ENCODE peak calls at places on chromosomes 4 and X, in six cellular contexts. One of them, this sample, is unnamed.

GRCh38 chrX:152903589-152903988 is 5.7 kb downstream of the ZNF185 start:
- DNase-seq in NCI-H2171: no peak
- DNase-seq in A549: no peak
- DNase-seq in activated naive CD8-positive, alpha-beta T cell treated with anti-CD3 and anti-CD28 coated beads, Interleukin-2, amount 50 U/mL, for 24 hours: no peak
- DNase-seq in HFFc6: no peak
- DNase-seq in RCC 7860: no peak
- DNase-seq in this sample: no peak

GRCh38 chr4:177442623-177443155 is 452 bp upstream of the AGA start:
- DNase-seq in NCI-H2171: no peak
- DNase-seq in A549: no peak
- DNase-seq in activated naive CD8-positive, alpha-beta T cell treated with anti-CD3 and anti-CD28 coated beads, Interleukin-2, amount 50 U/mL, for 24 hours: peak; percentile 10
- DNase-seq in HFFc6: no peak
- DNase-seq in RCC 7860: no peak
- DNase-seq in this sample: no peak

GRCh38 chr4:139763668-139764067 is 98.0 kb downstream of the MGST2 start:
- DNase-seq in NCI-H2171: no peak
- DNase-seq in A549: no peak
- DNase-seq in activated naive CD8-positive, alpha-beta T cell treated with anti-CD3 and anti-CD28 coated beads, Interleukin-2, amount 50 U/mL, for 24 hours: no peak
- DNase-seq in HFFc6: no peak
- DNase-seq in RCC 7860: no peak
- DNase-seq in this sample: no peak

GRCh38 chr4:99720206-99720605 is 62.6 kb upstream of the C4orf54 start:
- DNase-seq in NCI-H2171: no peak
- DNase-seq in A549: no peak
- DNase-seq in activated naive CD8-positive, alpha-beta T cell treated with anti-CD3 and anti-CD28 coated beads, Interleukin-2, amount 50 U/mL, for 24 hours: no peak
- DNase-seq in HFFc6: no peak
- DNase-seq in RCC 7860: no peak
- DNase-seq in this sample: no peak

GRCh38 chr4:185774815-185775684 is 36.9 kb downstream of the SORBS2 start:
- DNase-seq in NCI-H2171: no peak
- DNase-seq in A549: no peak
- DNase-seq in activated naive CD8-positive, alpha-beta T cell treated with anti-CD3 and anti-CD28 coated beads, Interleukin-2, amount 50 U/mL, for 24 hours: no peak
- DNase-seq in HFFc6: peak; percentile 79
- DNase-seq in RCC 7860: no peak
- DNase-seq in this sample: no peak

GRCh38 chrX:116318672-116319071 is 117.7 kb upstream of the SLC6A14 start:
- DNase-seq in NCI-H2171: no peak
- DNase-seq in A549: no peak
- DNase-seq in activated naive CD8-positive, alpha-beta T cell treated with anti-CD3 and anti-CD28 coated beads, Interleukin-2, amount 50 U/mL, for 24 hours: no peak
- DNase-seq in HFFc6: no peak
- DNase-seq in RCC 7860: no peak
- DNase-seq in this sample: no peak

GRCh38 chrX:63513825-63514574 is 162.9 kb upstream of the SPIN4 start:
- DNase-seq in NCI-H2171: no peak
- DNase-seq in A549: no peak
- DNase-seq in activated naive CD8-positive, alpha-beta T cell treated with anti-CD3 and anti-CD28 coated beads, Interleukin-2, amount 50 U/mL, for 24 hours: no peak
- DNase-seq in HFFc6: peak; percentile 52
- DNase-seq in RCC 7860: no peak
- DNase-seq in this sample: peak; percentile 29

GRCh38 chrX:1416965-1417760 is 25.2 kb upstream of the SLC25A6 start:
- DNase-seq in NCI-H2171: no peak
- DNase-seq in A549: no peak
- DNase-seq in activated naive CD8-positive, alpha-beta T cell treated with anti-CD3 and anti-CD28 coated beads, Interleukin-2, amount 50 U/mL, for 24 hours: no peak
- DNase-seq in HFFc6: no peak
- DNase-seq in RCC 7860: no peak
- DNase-seq in this sample: no peak

GRCh38 chr4:4608214-4608537 is 66.3 kb upstream of the STX18 start:
- DNase-seq in NCI-H2171: no peak
- DNase-seq in A549: no peak
- DNase-seq in activated naive CD8-positive, alpha-beta T cell treated with anti-CD3 and anti-CD28 coated beads, Interleukin-2, amount 50 U/mL, for 24 hours: no peak
- DNase-seq in HFFc6: no peak
- DNase-seq in RCC 7860: no peak
- DNase-seq in this sample: no peak

GRCh38 chrX:70454441-70455365 is 10.1 kb downstream of the DLG3 start:
- DNase-seq in NCI-H2171: peak; percentile 80
- DNase-seq in A549: peak; percentile 57
- DNase-seq in activated naive CD8-positive, alpha-beta T cell treated with anti-CD3 and anti-CD28 coated beads, Interleukin-2, amount 50 U/mL, for 24 hours: peak; percentile 67
- DNase-seq in HFFc6: no peak
- DNase-seq in RCC 7860: no peak
- DNase-seq in this sample: peak; percentile 83

GRCh38 chr4:110869862-110870577 is 247.1 kb upstream of the PITX2 start:
- DNase-seq in NCI-H2171: no peak
- DNase-seq in A549: no peak
- DNase-seq in activated naive CD8-positive, alpha-beta T cell treated with anti-CD3 and anti-CD28 coated beads, Interleukin-2, amount 50 U/mL, for 24 hours: no peak
- DNase-seq in HFFc6: peak; percentile 20
- DNase-seq in RCC 7860: no peak
- DNase-seq in this sample: no peak

GRCh38 chr4:53376900-53377299 is 541 bp upstream of the FIP1L1 start:
- DNase-seq in NCI-H2171: no peak
- DNase-seq in A549: no peak
- DNase-seq in activated naive CD8-positive, alpha-beta T cell treated with anti-CD3 and anti-CD28 coated beads, Interleukin-2, amount 50 U/mL, for 24 hours: no peak
- DNase-seq in HFFc6: no peak
- DNase-seq in RCC 7860: no peak
- DNase-seq in this sample: no peak

GRCh38 chrX:112636951-112637541 is 42.7 kb downstream of the LHFPL1 start:
- DNase-seq in NCI-H2171: no peak
- DNase-seq in A549: no peak
- DNase-seq in activated naive CD8-positive, alpha-beta T cell treated with anti-CD3 and anti-CD28 coated beads, Interleukin-2, amount 50 U/mL, for 24 hours: no peak
- DNase-seq in HFFc6: peak; percentile 27
- DNase-seq in RCC 7860: peak; percentile 95
- DNase-seq in this sample: no peak

GRCh38 chrX:47638816-47639215 is 9.1 kb upstream of the CFP start:
- DNase-seq in NCI-H2171: no peak
- DNase-seq in A549: no peak
- DNase-seq in activated naive CD8-positive, alpha-beta T cell treated with anti-CD3 and anti-CD28 coated beads, Interleukin-2, amount 50 U/mL, for 24 hours: no peak
- DNase-seq in HFFc6: no peak
- DNase-seq in RCC 7860: no peak
- DNase-seq in this sample: no peak

GRCh38 chrX:154717824-154718223 is 33.1 kb downstream of the GAB3 start:
- DNase-seq in NCI-H2171: no peak
- DNase-seq in A549: no peak
- DNase-seq in activated naive CD8-positive, alpha-beta T cell treated with anti-CD3 and anti-CD28 coated beads, Interleukin-2, amount 50 U/mL, for 24 hours: no peak
- DNase-seq in HFFc6: no peak
- DNase-seq in RCC 7860: peak; percentile 79
- DNase-seq in this sample: no peak

GRCh38 chr4:76781698-76782595 is 116.0 kb downstream of the SOWAHB start:
- DNase-seq in NCI-H2171: no peak
- DNase-seq in A549: no peak
- DNase-seq in activated naive CD8-positive, alpha-beta T cell treated with anti-CD3 and anti-CD28 coated beads, Interleukin-2, amount 50 U/mL, for 24 hours: no peak
- DNase-seq in HFFc6: peak; percentile 93
- DNase-seq in RCC 7860: peak; percentile 89
- DNase-seq in this sample: no peak

GRCh38 chrX:41024755-41025154 is 60.5 kb upstream of the USP9X start:
- DNase-seq in NCI-H2171: no peak
- DNase-seq in A549: no peak
- DNase-seq in activated naive CD8-positive, alpha-beta T cell treated with anti-CD3 and anti-CD28 coated beads, Interleukin-2, amount 50 U/mL, for 24 hours: no peak
- DNase-seq in HFFc6: no peak
- DNase-seq in RCC 7860: no peak
- DNase-seq in this sample: no peak

GRCh38 chr4:5704276-5704675 is 4.1 kb downstream of the EVC2 start:
- DNase-seq in NCI-H2171: no peak
- DNase-seq in A549: no peak
- DNase-seq in activated naive CD8-positive, alpha-beta T cell treated with anti-CD3 and anti-CD28 coated beads, Interleukin-2, amount 50 U/mL, for 24 hours: no peak
- DNase-seq in HFFc6: no peak
- DNase-seq in RCC 7860: no peak
- DNase-seq in this sample: no peak

GRCh38 chr4:153232768-153233167 is 28.5 kb downstream of the TRIM2 start:
- DNase-seq in NCI-H2171: no peak
- DNase-seq in A549: peak; percentile 24
- DNase-seq in activated naive CD8-positive, alpha-beta T cell treated with anti-CD3 and anti-CD28 coated beads, Interleukin-2, amount 50 U/mL, for 24 hours: no peak
- DNase-seq in HFFc6: no peak
- DNase-seq in RCC 7860: no peak
- DNase-seq in this sample: peak; percentile 61

GRCh38 chrX:22043872-22044271 is 11.7 kb downstream of the PHEX start:
- DNase-seq in NCI-H2171: no peak
- DNase-seq in A549: no peak
- DNase-seq in activated naive CD8-positive, alpha-beta T cell treated with anti-CD3 and anti-CD28 coated beads, Interleukin-2, amount 50 U/mL, for 24 hours: no peak
- DNase-seq in HFFc6: no peak
- DNase-seq in RCC 7860: no peak
- DNase-seq in this sample: no peak

GRCh38 chr4:24966076-24966475 is 53.2 kb upstream of the CCDC149 start:
- DNase-seq in NCI-H2171: no peak
- DNase-seq in A549: no peak
- DNase-seq in activated naive CD8-positive, alpha-beta T cell treated with anti-CD3 and anti-CD28 coated beads, Interleukin-2, amount 50 U/mL, for 24 hours: no peak
- DNase-seq in HFFc6: no peak
- DNase-seq in RCC 7860: no peak
- DNase-seq in this sample: no peak

GRCh38 chr4:137125011-137125410 is 407.3 kb downstream of the PCDH18 start:
- DNase-seq in NCI-H2171: no peak
- DNase-seq in A549: no peak
- DNase-seq in activated naive CD8-positive, alpha-beta T cell treated with anti-CD3 and anti-CD28 coated beads, Interleukin-2, amount 50 U/mL, for 24 hours: no peak
- DNase-seq in HFFc6: peak; percentile 75
- DNase-seq in RCC 7860: peak; percentile 9
- DNase-seq in this sample: peak; percentile 16

GRCh38 chrX:52934704-52935468 is 23.4 kb downstream of the FAM156A start:
- DNase-seq in NCI-H2171: peak; percentile 79
- DNase-seq in A549: peak; percentile 78
- DNase-seq in activated naive CD8-positive, alpha-beta T cell treated with anti-CD3 and anti-CD28 coated beads, Interleukin-2, amount 50 U/mL, for 24 hours: peak; percentile 88
- DNase-seq in HFFc6: peak; percentile 88
- DNase-seq in RCC 7860: peak; percentile 84
- DNase-seq in this sample: peak; percentile 98

GRCh38 chr4:148071009-148071408 is 339.1 kb downstream of the ARHGAP10 start:
- DNase-seq in NCI-H2171: no peak
- DNase-seq in A549: no peak
- DNase-seq in activated naive CD8-positive, alpha-beta T cell treated with anti-CD3 and anti-CD28 coated beads, Interleukin-2, amount 50 U/mL, for 24 hours: no peak
- DNase-seq in HFFc6: no peak
- DNase-seq in RCC 7860: peak; percentile 3
- DNase-seq in this sample: no peak

GRCh38 chr4:71906096-71906495 is 122.2 kb upstream of the GC start:
- DNase-seq in NCI-H2171: no peak
- DNase-seq in A549: no peak
- DNase-seq in activated naive CD8-positive, alpha-beta T cell treated with anti-CD3 and anti-CD28 coated beads, Interleukin-2, amount 50 U/mL, for 24 hours: no peak
- DNase-seq in HFFc6: no peak
- DNase-seq in RCC 7860: no peak
- DNase-seq in this sample: no peak

GRCh38 chr4:139889194-139889762 is 223.7 kb downstream of the MGST2 start:
- DNase-seq in NCI-H2171: no peak
- DNase-seq in A549: no peak
- DNase-seq in activated naive CD8-positive, alpha-beta T cell treated with anti-CD3 and anti-CD28 coated beads, Interleukin-2, amount 50 U/mL, for 24 hours: no peak
- DNase-seq in HFFc6: no peak
- DNase-seq in RCC 7860: no peak
- DNase-seq in this sample: no peak

GRCh38 chrX:121308276-121308805 is 260.9 kb downstream of the GLUD2 start:
- DNase-seq in NCI-H2171: no peak
- DNase-seq in A549: peak; percentile 4
- DNase-seq in activated naive CD8-positive, alpha-beta T cell treated with anti-CD3 and anti-CD28 coated beads, Interleukin-2, amount 50 U/mL, for 24 hours: peak; percentile 35
- DNase-seq in HFFc6: peak; percentile 17
- DNase-seq in RCC 7860: peak; percentile 58
- DNase-seq in this sample: no peak

GRCh38 chr4:151865327-151865726 is 104.5 kb upstream of the GATB start:
- DNase-seq in NCI-H2171: peak; percentile 37
- DNase-seq in A549: no peak
- DNase-seq in activated naive CD8-positive, alpha-beta T cell treated with anti-CD3 and anti-CD28 coated beads, Interleukin-2, amount 50 U/mL, for 24 hours: no peak
- DNase-seq in HFFc6: no peak
- DNase-seq in RCC 7860: no peak
- DNase-seq in this sample: peak; percentile 60

GRCh38 chr4:186809070-186809469 is 85.4 kb upstream of the FAT1 start:
- DNase-seq in NCI-H2171: no peak
- DNase-seq in A549: no peak
- DNase-seq in activated naive CD8-positive, alpha-beta T cell treated with anti-CD3 and anti-CD28 coated beads, Interleukin-2, amount 50 U/mL, for 24 hours: no peak
- DNase-seq in HFFc6: no peak
- DNase-seq in RCC 7860: no peak
- DNase-seq in this sample: no peak

GRCh38 chr4:157045507-157046127 is 30.3 kb upstream of the GLRB start:
- DNase-seq in NCI-H2171: peak; percentile 0
- DNase-seq in A549: peak; percentile 22
- DNase-seq in activated naive CD8-positive, alpha-beta T cell treated with anti-CD3 and anti-CD28 coated beads, Interleukin-2, amount 50 U/mL, for 24 hours: no peak
- DNase-seq in HFFc6: peak; percentile 74
- DNase-seq in RCC 7860: peak; percentile 55
- DNase-seq in this sample: peak; percentile 18

GRCh38 chr4:183571350-183572076 is 66.7 kb downstream of the ING2 start:
- DNase-seq in NCI-H2171: peak; percentile 1
- DNase-seq in A549: peak; percentile 19
- DNase-seq in activated naive CD8-positive, alpha-beta T cell treated with anti-CD3 and anti-CD28 coated beads, Interleukin-2, amount 50 U/mL, for 24 hours: no peak
- DNase-seq in HFFc6: peak; percentile 21
- DNase-seq in RCC 7860: peak; percentile 5
- DNase-seq in this sample: peak; percentile 45

GRCh38 chr4:128349921-128350320 is 62.3 kb upstream of the PGRMC2 start:
- DNase-seq in NCI-H2171: no peak
- DNase-seq in A549: peak; percentile 62
- DNase-seq in activated naive CD8-positive, alpha-beta T cell treated with anti-CD3 and anti-CD28 coated beads, Interleukin-2, amount 50 U/mL, for 24 hours: no peak
- DNase-seq in HFFc6: peak; percentile 80
- DNase-seq in RCC 7860: peak; percentile 23
- DNase-seq in this sample: no peak

GRCh38 chr4:60657041-60657440 is 543.1 kb upstream of the ADGRL3 start:
- DNase-seq in NCI-H2171: no peak
- DNase-seq in A549: no peak
- DNase-seq in activated naive CD8-positive, alpha-beta T cell treated with anti-CD3 and anti-CD28 coated beads, Interleukin-2, amount 50 U/mL, for 24 hours: no peak
- DNase-seq in HFFc6: no peak
- DNase-seq in RCC 7860: no peak
- DNase-seq in this sample: no peak

GRCh38 chrX:15574017-15574416 is 26.7 kb downstream of the ACE2 start:
- DNase-seq in NCI-H2171: no peak
- DNase-seq in A549: no peak
- DNase-seq in activated naive CD8-positive, alpha-beta T cell treated with anti-CD3 and anti-CD28 coated beads, Interleukin-2, amount 50 U/mL, for 24 hours: no peak
- DNase-seq in HFFc6: no peak
- DNase-seq in RCC 7860: no peak
- DNase-seq in this sample: no peak

GRCh38 chr4:121951570-121952110 is at the start of gene TRPC3:
- DNase-seq in NCI-H2171: no peak
- DNase-seq in A549: no peak
- DNase-seq in activated naive CD8-positive, alpha-beta T cell treated with anti-CD3 and anti-CD28 coated beads, Interleukin-2, amount 50 U/mL, for 24 hours: peak; percentile 45
- DNase-seq in HFFc6: no peak
- DNase-seq in RCC 7860: no peak
- DNase-seq in this sample: peak; percentile 73

GRCh38 chrX:119410027-119410819 is 11.1 kb downstream of the SLC25A43 start:
- DNase-seq in NCI-H2171: no peak
- DNase-seq in A549: peak; percentile 46
- DNase-seq in activated naive CD8-positive, alpha-beta T cell treated with anti-CD3 and anti-CD28 coated beads, Interleukin-2, amount 50 U/mL, for 24 hours: no peak
- DNase-seq in HFFc6: peak; percentile 90
- DNase-seq in RCC 7860: peak; percentile 71
- DNase-seq in this sample: no peak

GRCh38 chr4:33493231-33493630 is 2751.1 kb downstream of the ARAP2 start:
- DNase-seq in NCI-H2171: no peak
- DNase-seq in A549: no peak
- DNase-seq in activated naive CD8-positive, alpha-beta T cell treated with anti-CD3 and anti-CD28 coated beads, Interleukin-2, amount 50 U/mL, for 24 hours: no peak
- DNase-seq in HFFc6: no peak
- DNase-seq in RCC 7860: no peak
- DNase-seq in this sample: no peak

GRCh38 chrX:103664363-103664762 is 22.1 kb downstream of the MORF4L2 start:
- DNase-seq in NCI-H2171: no peak
- DNase-seq in A549: no peak
- DNase-seq in activated naive CD8-positive, alpha-beta T cell treated with anti-CD3 and anti-CD28 coated beads, Interleukin-2, amount 50 U/mL, for 24 hours: no peak
- DNase-seq in HFFc6: no peak
- DNase-seq in RCC 7860: no peak
- DNase-seq in this sample: no peak

GRCh38 chr4:2814627-2815026 is 21.7 kb downstream of the SH3BP2 start:
- DNase-seq in NCI-H2171: no peak
- DNase-seq in A549: no peak
- DNase-seq in activated naive CD8-positive, alpha-beta T cell treated with anti-CD3 and anti-CD28 coated beads, Interleukin-2, amount 50 U/mL, for 24 hours: no peak
- DNase-seq in HFFc6: no peak
- DNase-seq in RCC 7860: no peak
- DNase-seq in this sample: no peak